ENCODE peak calls at places on chromosomes 4 and X, in ten cellular contexts. One of them, this sample, is unnamed.

GRCh38 chr4:113435893-113436292 is 325.6 kb downstream of the CAMK2D start:
- DNase-seq in HCT116: peak
- DNase-seq in suprapubic skin: peak
- DNase-seq in upper lobe of left lung: no peak
- DNase-seq in uterus: peak
- DNase-seq in CD8-positive, alpha-beta T cell: no peak
- DNase-seq in neural progenitor cell: no peak
- DNase-seq in left ventricle myocardium inferior: peak
- DNase-seq in CD4-positive, alpha-beta T cell: no peak
- DNase-seq in upper lobe of right lung: no peak
- DNase-seq in this sample: no peak

GRCh38 chr4:114561590-114561989 is 37.0 kb upstream of the UGT8 start:
- DNase-seq in CD4-positive, alpha-beta T cell: no peak
- DNase-seq in CD8-positive, alpha-beta T cell: no peak
- DNase-seq in uterus: no peak
- DNase-seq in suprapubic skin: no peak
- DNase-seq in upper lobe of right lung: no peak
- DNase-seq in upper lobe of left lung: no peak
- DNase-seq in neural progenitor cell: no peak
- DNase-seq in left ventricle myocardium inferior: no peak
- DNase-seq in HCT116: no peak
- DNase-seq in this sample: no peak

GRCh38 chr4:3421470-3421869 is 20.3 kb upstream of the HGFAC start:
- DNase-seq in HCT116: no peak
- DNase-seq in CD4-positive, alpha-beta T cell: no peak
- DNase-seq in left ventricle myocardium inferior: no peak
- DNase-seq in upper lobe of right lung: peak
- DNase-seq in CD8-positive, alpha-beta T cell: no peak
- DNase-seq in suprapubic skin: no peak
- DNase-seq in neural progenitor cell: peak
- DNase-seq in uterus: no peak
- DNase-seq in upper lobe of left lung: no peak
- DNase-seq in this sample: peak

GRCh38 chrX:2549874-2550273 is 49.1 kb upstream of the DHRSX start:
- DNase-seq in upper lobe of left lung: peak
- DNase-seq in CD8-positive, alpha-beta T cell: no peak
- DNase-seq in CD4-positive, alpha-beta T cell: no peak
- DNase-seq in uterus: no peak
- DNase-seq in neural progenitor cell: no peak
- DNase-seq in upper lobe of right lung: no peak
- DNase-seq in left ventricle myocardium inferior: no peak
- DNase-seq in suprapubic skin: no peak
- DNase-seq in HCT116: no peak
- DNase-seq in this sample: no peak

GRCh38 chr4:26171953-26172352 is 148.9 kb upstream of the RBPJ start:
- DNase-seq in upper lobe of left lung: no peak
- DNase-seq in CD4-positive, alpha-beta T cell: no peak
- DNase-seq in CD8-positive, alpha-beta T cell: no peak
- DNase-seq in left ventricle myocardium inferior: no peak
- DNase-seq in neural progenitor cell: no peak
- DNase-seq in uterus: peak
- DNase-seq in suprapubic skin: no peak
- DNase-seq in upper lobe of right lung: no peak
- DNase-seq in HCT116: no peak
- DNase-seq in this sample: no peak

GRCh38 chr4:57220172-57220571 is 110.0 kb upstream of the IGFBP7 start:
- DNase-seq in uterus: no peak
- DNase-seq in neural progenitor cell: no peak
- DNase-seq in CD4-positive, alpha-beta T cell: no peak
- DNase-seq in upper lobe of left lung: no peak
- DNase-seq in left ventricle myocardium inferior: no peak
- DNase-seq in HCT116: no peak
- DNase-seq in suprapubic skin: no peak
- DNase-seq in CD8-positive, alpha-beta T cell: no peak
- DNase-seq in upper lobe of right lung: no peak
- DNase-seq in this sample: no peak

GRCh38 chr4:4334798-4335520 is 44.9 kb downstream of the ZBTB49 start:
- DNase-seq in CD8-positive, alpha-beta T cell: peak
- DNase-seq in HCT116: peak
- DNase-seq in upper lobe of right lung: peak
- DNase-seq in neural progenitor cell: peak
- DNase-seq in left ventricle myocardium inferior: peak
- DNase-seq in uterus: peak
- DNase-seq in upper lobe of left lung: peak
- DNase-seq in CD4-positive, alpha-beta T cell: peak
- DNase-seq in suprapubic skin: no peak
- DNase-seq in this sample: peak

GRCh38 chrX:69503228-69503834 is 795 bp upstream of the NALF2 start:
- DNase-seq in left ventricle myocardium inferior: no peak
- DNase-seq in CD4-positive, alpha-beta T cell: no peak
- DNase-seq in neural progenitor cell: no peak
- DNase-seq in suprapubic skin: no peak
- DNase-seq in CD8-positive, alpha-beta T cell: no peak
- DNase-seq in upper lobe of right lung: no peak
- DNase-seq in HCT116: peak
- DNase-seq in uterus: no peak
- DNase-seq in upper lobe of left lung: no peak
- DNase-seq in this sample: no peak

GRCh38 chr4:56698329-56698728 is 17.2 kb upstream of the HOPX start:
- DNase-seq in CD4-positive, alpha-beta T cell: no peak
- DNase-seq in neural progenitor cell: no peak
- DNase-seq in suprapubic skin: no peak
- DNase-seq in uterus: no peak
- DNase-seq in CD8-positive, alpha-beta T cell: no peak
- DNase-seq in left ventricle myocardium inferior: no peak
- DNase-seq in HCT116: no peak
- DNase-seq in upper lobe of left lung: peak
- DNase-seq in upper lobe of right lung: peak
- DNase-seq in this sample: no peak

GRCh38 chrX:25599061-25599460 is 539.1 kb upstream of the MAGEB18 start:
- DNase-seq in CD8-positive, alpha-beta T cell: no peak
- DNase-seq in CD4-positive, alpha-beta T cell: no peak
- DNase-seq in uterus: no peak
- DNase-seq in suprapubic skin: no peak
- DNase-seq in upper lobe of left lung: no peak
- DNase-seq in neural progenitor cell: no peak
- DNase-seq in HCT116: no peak
- DNase-seq in left ventricle myocardium inferior: no peak
- DNase-seq in upper lobe of right lung: no peak
- DNase-seq in this sample: no peak
- H3K27ac ChIP-seq in CD8-positive, alpha-beta T cell: no peak
- H3K27ac ChIP-seq in CD4-positive, alpha-beta T cell: no peak
- H3K27ac ChIP-seq in uterus: no peak
- H3K27ac ChIP-seq in suprapubic skin: no peak
- H3K27ac ChIP-seq in upper lobe of left lung: no peak
- H3K27ac ChIP-seq in neural progenitor cell: no peak
- H3K27ac ChIP-seq in HCT116: no peak
- H3K27ac ChIP-seq in left ventricle myocardium inferior: no peak
- H3K27ac ChIP-seq in upper lobe of right lung: no peak
- H3K27ac ChIP-seq in this sample: no peak

GRCh38 chrX:105101378-105101777 is 119.1 kb downstream of the TEX13A start:
- DNase-seq in upper lobe of left lung: no peak
- DNase-seq in upper lobe of right lung: no peak
- DNase-seq in neural progenitor cell: no peak
- DNase-seq in HCT116: no peak
- DNase-seq in suprapubic skin: no peak
- DNase-seq in uterus: no peak
- DNase-seq in CD4-positive, alpha-beta T cell: no peak
- DNase-seq in left ventricle myocardium inferior: no peak
- DNase-seq in CD8-positive, alpha-beta T cell: no peak
- DNase-seq in this sample: no peak

GRCh38 chrX:105098812-105099211 is 121.7 kb downstream of the TEX13A start:
- DNase-seq in suprapubic skin: no peak
- DNase-seq in left ventricle myocardium inferior: no peak
- DNase-seq in CD4-positive, alpha-beta T cell: no peak
- DNase-seq in CD8-positive, alpha-beta T cell: no peak
- DNase-seq in upper lobe of left lung: no peak
- DNase-seq in uterus: no peak
- DNase-seq in HCT116: no peak
- DNase-seq in upper lobe of right lung: no peak
- DNase-seq in neural progenitor cell: no peak
- DNase-seq in this sample: no peak

GRCh38 chrX:105098201-105098600 is 122.3 kb downstream of the TEX13A start:
- DNase-seq in uterus: no peak
- DNase-seq in CD8-positive, alpha-beta T cell: no peak
- DNase-seq in upper lobe of right lung: no peak
- DNase-seq in HCT116: no peak
- DNase-seq in left ventricle myocardium inferior: no peak
- DNase-seq in neural progenitor cell: no peak
- DNase-seq in CD4-positive, alpha-beta T cell: no peak
- DNase-seq in upper lobe of left lung: no peak
- DNase-seq in suprapubic skin: no peak
- DNase-seq in this sample: no peak
- H3K27ac ChIP-seq in uterus: no peak
- H3K27ac ChIP-seq in CD8-positive, alpha-beta T cell: no peak
- H3K27ac ChIP-seq in upper lobe of right lung: no peak
- H3K27ac ChIP-seq in HCT116: no peak
- H3K27ac ChIP-seq in left ventricle myocardium inferior: no peak
- H3K27ac ChIP-seq in neural progenitor cell: no peak
- H3K27ac ChIP-seq in CD4-positive, alpha-beta T cell: no peak
- H3K27ac ChIP-seq in upper lobe of left lung: no peak
- H3K27ac ChIP-seq in suprapubic skin: no peak
- H3K27ac ChIP-seq in this sample: no peak

GRCh38 chrX:38881066-38881465 is 79.8 kb downstream of the MID1IP1 start:
- DNase-seq in CD8-positive, alpha-beta T cell: no peak
- DNase-seq in suprapubic skin: no peak
- DNase-seq in upper lobe of right lung: no peak
- DNase-seq in CD4-positive, alpha-beta T cell: no peak
- DNase-seq in neural progenitor cell: no peak
- DNase-seq in upper lobe of left lung: no peak
- DNase-seq in HCT116: no peak
- DNase-seq in left ventricle myocardium inferior: no peak
- DNase-seq in uterus: no peak
- DNase-seq in this sample: no peak
- H3K27ac ChIP-seq in CD8-positive, alpha-beta T cell: no peak
- H3K27ac ChIP-seq in suprapubic skin: no peak
- H3K27ac ChIP-seq in upper lobe of right lung: no peak
- H3K27ac ChIP-seq in CD4-positive, alpha-beta T cell: no peak
- H3K27ac ChIP-seq in neural progenitor cell: no peak
- H3K27ac ChIP-seq in upper lobe of left lung: no peak
- H3K27ac ChIP-seq in HCT116: no peak
- H3K27ac ChIP-seq in left ventricle myocardium inferior: no peak
- H3K27ac ChIP-seq in uterus: no peak
- H3K27ac ChIP-seq in this sample: peak

GRCh38 chr4:147735413-147736301 is 3.8 kb downstream of the ARHGAP10 start:
- DNase-seq in upper lobe of left lung: no peak
- DNase-seq in HCT116: no peak
- DNase-seq in uterus: no peak
- DNase-seq in neural progenitor cell: no peak
- DNase-seq in upper lobe of right lung: no peak
- DNase-seq in suprapubic skin: no peak
- DNase-seq in CD8-positive, alpha-beta T cell: no peak
- DNase-seq in CD4-positive, alpha-beta T cell: no peak
- DNase-seq in left ventricle myocardium inferior: no peak
- DNase-seq in this sample: no peak

GRCh38 chr4:147740176-147740575 is 8.3 kb downstream of the ARHGAP10 start:
- DNase-seq in CD8-positive, alpha-beta T cell: no peak
- DNase-seq in upper lobe of left lung: no peak
- DNase-seq in CD4-positive, alpha-beta T cell: no peak
- DNase-seq in suprapubic skin: no peak
- DNase-seq in upper lobe of right lung: no peak
- DNase-seq in uterus: no peak
- DNase-seq in neural progenitor cell: no peak
- DNase-seq in left ventricle myocardium inferior: no peak
- DNase-seq in HCT116: no peak
- DNase-seq in this sample: no peak

GRCh38 chr4:147739239-147739823 is 7.4 kb downstream of the ARHGAP10 start:
- DNase-seq in HCT116: no peak
- DNase-seq in upper lobe of left lung: no peak
- DNase-seq in neural progenitor cell: no peak
- DNase-seq in CD8-positive, alpha-beta T cell: no peak
- DNase-seq in upper lobe of right lung: no peak
- DNase-seq in CD4-positive, alpha-beta T cell: no peak
- DNase-seq in suprapubic skin: no peak
- DNase-seq in left ventricle myocardium inferior: no peak
- DNase-seq in uterus: no peak
- DNase-seq in this sample: no peak

GRCh38 chr4:147736458-147736857 is 4.6 kb downstream of the ARHGAP10 start:
- DNase-seq in suprapubic skin: no peak
- DNase-seq in uterus: no peak
- DNase-seq in HCT116: no peak
- DNase-seq in upper lobe of right lung: no peak
- DNase-seq in CD4-positive, alpha-beta T cell: no peak
- DNase-seq in upper lobe of left lung: no peak
- DNase-seq in CD8-positive, alpha-beta T cell: no peak
- DNase-seq in neural progenitor cell: no peak
- DNase-seq in left ventricle myocardium inferior: no peak
- DNase-seq in this sample: no peak

GRCh38 chr4:147737623-147738022 is 5.7 kb downstream of the ARHGAP10 start:
- DNase-seq in upper lobe of left lung: no peak
- DNase-seq in suprapubic skin: no peak
- DNase-seq in uterus: no peak
- DNase-seq in left ventricle myocardium inferior: no peak
- DNase-seq in upper lobe of right lung: no peak
- DNase-seq in neural progenitor cell: peak
- DNase-seq in HCT116: no peak
- DNase-seq in CD8-positive, alpha-beta T cell: no peak
- DNase-seq in CD4-positive, alpha-beta T cell: no peak
- DNase-seq in this sample: no peak
- H3K27ac ChIP-seq in upper lobe of left lung: no peak
- H3K27ac ChIP-seq in suprapubic skin: no peak
- H3K27ac ChIP-seq in uterus: no peak
- H3K27ac ChIP-seq in left ventricle myocardium inferior: peak
- H3K27ac ChIP-seq in upper lobe of right lung: no peak
- H3K27ac ChIP-seq in neural progenitor cell: peak
- H3K27ac ChIP-seq in HCT116: no peak
- H3K27ac ChIP-seq in CD8-positive, alpha-beta T cell: no peak
- H3K27ac ChIP-seq in CD4-positive, alpha-beta T cell: no peak
- H3K27ac ChIP-seq in this sample: peak

DNA sequence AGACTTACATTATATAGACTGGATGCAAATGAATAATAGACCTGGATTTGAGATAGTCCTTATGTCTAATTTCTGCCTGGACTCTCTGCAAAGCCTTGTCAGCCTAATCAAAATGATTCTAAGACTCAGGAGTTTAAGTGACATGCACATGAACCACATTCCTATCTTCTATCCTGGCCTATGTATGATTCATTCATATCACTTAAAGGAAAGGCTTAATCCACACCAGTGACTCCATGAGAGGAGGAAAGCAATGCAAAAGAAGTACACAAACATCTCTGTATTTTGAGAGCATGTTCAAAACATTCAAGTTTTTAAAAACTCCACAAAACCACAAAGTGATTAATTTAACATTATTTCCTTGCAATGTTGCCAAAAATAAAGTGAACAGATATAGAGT is 14.6 kb downstream of the AMOT start:
- DNase-seq in left ventricle myocardium inferior: no peak
- DNase-seq in upper lobe of right lung: no peak
- DNase-seq in upper lobe of left lung: no peak
- DNase-seq in CD8-positive, alpha-beta T cell: no peak
- DNase-seq in uterus: no peak
- DNase-seq in neural progenitor cell: no peak
- DNase-seq in CD4-positive, alpha-beta T cell: no peak
- DNase-seq in HCT116: no peak
- DNase-seq in suprapubic skin: no peak
- DNase-seq in this sample: no peak
- H3K27ac ChIP-seq in left ventricle myocardium inferior: no peak
- H3K27ac ChIP-seq in upper lobe of right lung: no peak
- H3K27ac ChIP-seq in upper lobe of left lung: no peak
- H3K27ac ChIP-seq in CD8-positive, alpha-beta T cell: no peak
- H3K27ac ChIP-seq in uterus: no peak
- H3K27ac ChIP-seq in neural progenitor cell: no peak
- H3K27ac ChIP-seq in CD4-positive, alpha-beta T cell: no peak
- H3K27ac ChIP-seq in HCT116: no peak
- H3K27ac ChIP-seq in suprapubic skin: no peak
- H3K27ac ChIP-seq in this sample: no peak